ENCODE peak calls at places on chromosomes 5 and 9, in seven cellular contexts. One of them, this sample, is unnamed.

GRCh38 chr9:134325096-134325812 is 1.0 kb upstream of the RXRA start:
- DNase-seq in B cell: peak
- DNase-seq in heart left ventricle: peak
- DNase-seq in prostate gland: peak
- DNase-seq in BE2C: no peak
- DNase-seq in heart right ventricle: peak
- DNase-seq in coronary artery: peak
- DNase-seq in this sample: peak

GRCh38 chr9:26768196-26768595 is 124.4 kb downstream of the CAAP1 start:
- DNase-seq in B cell: no peak
- DNase-seq in heart left ventricle: no peak
- DNase-seq in prostate gland: no peak
- DNase-seq in BE2C: no peak
- DNase-seq in heart right ventricle: no peak
- DNase-seq in coronary artery: no peak
- DNase-seq in this sample: no peak

GRCh38 chr5:91562922-91563321 is 179.8 kb upstream of the ARRDC3 start:
- DNase-seq in B cell: no peak
- DNase-seq in heart left ventricle: no peak
- DNase-seq in prostate gland: no peak
- DNase-seq in BE2C: no peak
- DNase-seq in heart right ventricle: no peak
- DNase-seq in coronary artery: no peak
- DNase-seq in this sample: no peak

GRCh38 chr5:107402881-107403280 is 267.9 kb downstream of the EFNA5 start:
- DNase-seq in B cell: no peak
- DNase-seq in heart left ventricle: peak
- DNase-seq in prostate gland: no peak
- DNase-seq in BE2C: peak
- DNase-seq in heart right ventricle: no peak
- DNase-seq in coronary artery: no peak
- DNase-seq in this sample: no peak

GRCh38 chr5:177446184-177447065 is at the start of gene PRR7:
- DNase-seq in B cell: peak
- DNase-seq in heart left ventricle: peak
- DNase-seq in prostate gland: peak
- DNase-seq in BE2C: peak
- DNase-seq in heart right ventricle: peak
- DNase-seq in coronary artery: no peak
- DNase-seq in this sample: peak

GRCh38 chr5:73214921-73215490 is 42.0 kb downstream of the TMEM174 start:
- DNase-seq in B cell: no peak
- DNase-seq in heart left ventricle: no peak
- DNase-seq in prostate gland: no peak
- DNase-seq in BE2C: no peak
- DNase-seq in heart right ventricle: no peak
- DNase-seq in coronary artery: no peak
- DNase-seq in this sample: no peak

GRCh38 chr5:3886521-3887461 is 291.2 kb downstream of the IRX1 start:
- DNase-seq in B cell: no peak
- DNase-seq in heart left ventricle: no peak
- DNase-seq in prostate gland: no peak
- DNase-seq in BE2C: no peak
- DNase-seq in heart right ventricle: no peak
- DNase-seq in coronary artery: no peak
- DNase-seq in this sample: no peak

GRCh38 chr5:57960569-57960968 is 478.0 kb upstream of the ACTBL2 start:
- DNase-seq in B cell: no peak
- DNase-seq in heart left ventricle: no peak
- DNase-seq in prostate gland: no peak
- DNase-seq in BE2C: no peak
- DNase-seq in heart right ventricle: no peak
- DNase-seq in coronary artery: no peak
- DNase-seq in this sample: no peak

GRCh38 chr5:138339086-138339456 is 1.0 kb downstream of the FAM53C start:
- DNase-seq in B cell: no peak
- DNase-seq in heart left ventricle: no peak
- DNase-seq in prostate gland: peak
- DNase-seq in BE2C: no peak
- DNase-seq in heart right ventricle: no peak
- DNase-seq in coronary artery: no peak
- DNase-seq in this sample: no peak

GRCh38 chr5:55407059-55407684 is 99.4 kb downstream of the MTREX start:
- DNase-seq in B cell: peak
- DNase-seq in heart left ventricle: no peak
- DNase-seq in prostate gland: no peak
- DNase-seq in BE2C: peak
- DNase-seq in heart right ventricle: no peak
- DNase-seq in coronary artery: no peak
- DNase-seq in this sample: peak

GRCh38 chr9:6787793-6788174 is 30.0 kb downstream of the KDM4C start:
- DNase-seq in B cell: no peak
- DNase-seq in heart left ventricle: no peak
- DNase-seq in prostate gland: no peak
- DNase-seq in BE2C: no peak
- DNase-seq in heart right ventricle: no peak
- DNase-seq in coronary artery: no peak
- DNase-seq in this sample: no peak

GRCh38 chr5:174987443-174988012 is 263.1 kb downstream of the MSX2 start:
- DNase-seq in B cell: no peak
- DNase-seq in heart left ventricle: no peak
- DNase-seq in prostate gland: no peak
- DNase-seq in BE2C: no peak
- DNase-seq in heart right ventricle: no peak
- DNase-seq in coronary artery: no peak
- DNase-seq in this sample: no peak

GRCh38 chr9:98256632-98257218 is 1.3 kb upstream of the TBC1D2 start:
- DNase-seq in B cell: peak
- DNase-seq in heart left ventricle: no peak
- DNase-seq in prostate gland: no peak
- DNase-seq in BE2C: peak
- DNase-seq in heart right ventricle: no peak
- DNase-seq in coronary artery: no peak
- DNase-seq in this sample: no peak

GRCh38 chr9:98255578-98256296 is at the start of gene TBC1D2:
- DNase-seq in B cell: peak
- DNase-seq in heart left ventricle: peak
- DNase-seq in prostate gland: peak
- DNase-seq in BE2C: peak
- DNase-seq in heart right ventricle: peak
- DNase-seq in coronary artery: peak
- DNase-seq in this sample: peak

GRCh38 chr9:98253563-98253962 is 1.9 kb downstream of the TBC1D2 start:
- DNase-seq in B cell: no peak
- DNase-seq in heart left ventricle: no peak
- DNase-seq in prostate gland: no peak
- DNase-seq in BE2C: no peak
- DNase-seq in heart right ventricle: no peak
- DNase-seq in coronary artery: no peak
- DNase-seq in this sample: no peak

GRCh38 chr9:98254236-98255063 is 999 bp downstream of the TBC1D2 start:
- DNase-seq in B cell: no peak
- DNase-seq in heart left ventricle: no peak
- DNase-seq in prostate gland: no peak
- DNase-seq in BE2C: no peak
- DNase-seq in heart right ventricle: no peak
- DNase-seq in coronary artery: no peak
- DNase-seq in this sample: no peak

DNA sequence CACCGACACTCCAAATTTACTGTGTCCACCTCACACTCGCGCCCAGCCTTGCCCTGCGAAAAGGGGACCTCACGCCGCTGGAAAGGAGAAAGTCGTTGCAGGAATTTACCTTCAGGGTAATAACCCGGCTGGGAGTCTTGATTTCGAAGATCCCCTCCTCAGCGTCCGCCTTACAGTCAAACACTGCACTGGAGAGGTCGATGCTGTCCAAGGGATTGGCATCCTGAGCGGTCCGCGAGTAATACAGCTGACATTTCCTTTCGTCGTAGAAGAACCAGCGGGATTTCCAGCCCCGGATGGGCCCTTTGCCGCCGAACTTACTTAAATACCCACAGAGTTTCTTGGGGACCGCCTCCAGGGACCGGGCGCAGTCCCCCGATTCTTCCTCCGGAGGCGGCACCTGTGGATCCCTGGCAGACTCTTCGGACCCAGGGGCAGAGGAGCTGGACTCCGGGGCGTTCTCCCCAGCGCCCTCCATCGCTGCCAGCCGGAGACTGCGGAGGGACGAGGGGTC is 328 bp downstream of the TBC1D2 start:
- DNase-seq in B cell: no peak
- DNase-seq in heart left ventricle: no peak
- DNase-seq in prostate gland: no peak
- DNase-seq in BE2C: no peak
- DNase-seq in heart right ventricle: no peak
- DNase-seq in coronary artery: no peak
- DNase-seq in this sample: peak
- TF ChIP-seq CTCF in B cell: no peak
- TF ChIP-seq CTCF in heart left ventricle: no peak
- TF ChIP-seq CTCF in prostate gland: no peak
- TF ChIP-seq CTCF in BE2C: no peak
- TF ChIP-seq CTCF in heart right ventricle: no peak
- TF ChIP-seq CTCF in coronary artery: no peak
- TF ChIP-seq CTCF in this sample: no peak

GRCh38 chr9:108569624-108570023 is 286.2 kb downstream of the ACTL7B start:
- DNase-seq in B cell: no peak
- DNase-seq in heart left ventricle: no peak
- DNase-seq in prostate gland: no peak
- DNase-seq in BE2C: peak
- DNase-seq in heart right ventricle: no peak
- DNase-seq in coronary artery: no peak
- DNase-seq in this sample: peak

GRCh38 chr9:108562176-108562575 is 293.6 kb downstream of the ACTL7B start:
- DNase-seq in B cell: no peak
- DNase-seq in heart left ventricle: no peak
- DNase-seq in prostate gland: no peak
- DNase-seq in BE2C: no peak
- DNase-seq in heart right ventricle: no peak
- DNase-seq in coronary artery: no peak
- DNase-seq in this sample: no peak

GRCh38 chr9:108568093-108568492 is 287.7 kb downstream of the ACTL7B start:
- DNase-seq in B cell: no peak
- DNase-seq in heart left ventricle: no peak
- DNase-seq in prostate gland: peak
- DNase-seq in BE2C: no peak
- DNase-seq in heart right ventricle: no peak
- DNase-seq in coronary artery: no peak
- DNase-seq in this sample: no peak

GRCh38 chr9:108565651-108566378 is 290.0 kb downstream of the ACTL7B start:
- DNase-seq in B cell: peak
- DNase-seq in heart left ventricle: no peak
- DNase-seq in prostate gland: peak
- DNase-seq in BE2C: peak
- DNase-seq in heart right ventricle: no peak
- DNase-seq in coronary artery: no peak
- DNase-seq in this sample: peak

DNA sequence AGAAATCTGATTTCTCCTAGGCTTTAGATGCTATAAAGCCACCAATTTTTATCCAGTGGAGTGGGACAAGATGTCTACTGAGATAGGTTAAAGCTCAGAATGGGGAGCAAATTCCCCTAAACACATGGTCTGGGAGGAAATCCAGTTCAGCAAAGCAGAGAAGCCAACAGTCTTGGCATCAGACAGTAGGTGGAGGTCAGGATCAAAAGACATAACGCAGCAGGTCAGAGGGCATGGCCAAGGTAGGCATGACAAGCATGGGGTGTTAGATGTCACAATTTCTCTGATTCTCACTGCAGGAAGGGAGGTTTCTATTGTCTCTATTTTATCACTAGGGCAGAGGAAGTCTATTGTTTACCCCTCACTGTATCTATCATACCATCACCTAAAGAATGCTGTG is 288.2 kb downstream of the ACTL7B start:
- DNase-seq in B cell: no peak
- DNase-seq in heart left ventricle: no peak
- DNase-seq in prostate gland: no peak
- DNase-seq in BE2C: no peak
- DNase-seq in heart right ventricle: no peak
- DNase-seq in coronary artery: no peak
- DNase-seq in this sample: no peak
- TF ChIP-seq CTCF in B cell: no peak
- TF ChIP-seq CTCF in heart left ventricle: no peak
- TF ChIP-seq CTCF in prostate gland: no peak
- TF ChIP-seq CTCF in BE2C: no peak
- TF ChIP-seq CTCF in heart right ventricle: no peak
- TF ChIP-seq CTCF in coronary artery: no peak
- TF ChIP-seq CTCF in this sample: no peak

GRCh38 chr5:19605846-19606407 is 382.1 kb downstream of the CDH18 start:
- DNase-seq in B cell: no peak
- DNase-seq in heart left ventricle: no peak
- DNase-seq in prostate gland: no peak
- DNase-seq in BE2C: no peak
- DNase-seq in heart right ventricle: no peak
- DNase-seq in coronary artery: no peak
- DNase-seq in this sample: no peak

GRCh38 chr5:19608434-19608833 is 379.6 kb downstream of the CDH18 start:
- DNase-seq in B cell: no peak
- DNase-seq in heart left ventricle: no peak
- DNase-seq in prostate gland: no peak
- DNase-seq in BE2C: no peak
- DNase-seq in heart right ventricle: no peak
- DNase-seq in coronary artery: no peak
- DNase-seq in this sample: no peak
- TF ChIP-seq CTCF in B cell: no peak
- TF ChIP-seq CTCF in heart left ventricle: no peak
- TF ChIP-seq CTCF in prostate gland: peak
- TF ChIP-seq CTCF in BE2C: peak
- TF ChIP-seq CTCF in heart right ventricle: peak
- TF ChIP-seq CTCF in coronary artery: no peak
- TF ChIP-seq CTCF in this sample: no peak

GRCh38 chr9:70322096-70322495 is 63.3 kb downstream of the SMC5 start:
- DNase-seq in B cell: no peak
- DNase-seq in heart left ventricle: no peak
- DNase-seq in prostate gland: no peak
- DNase-seq in BE2C: no peak
- DNase-seq in heart right ventricle: no peak
- DNase-seq in coronary artery: no peak
- DNase-seq in this sample: no peak

GRCh38 chr9:70315389-70315788 is 56.6 kb downstream of the SMC5 start:
- DNase-seq in B cell: no peak
- DNase-seq in heart left ventricle: no peak
- DNase-seq in prostate gland: no peak
- DNase-seq in BE2C: no peak
- DNase-seq in heart right ventricle: no peak
- DNase-seq in coronary artery: no peak
- DNase-seq in this sample: peak

GRCh38 chr9:70318002-70318401 is 59.2 kb downstream of the SMC5 start:
- DNase-seq in B cell: no peak
- DNase-seq in heart left ventricle: no peak
- DNase-seq in prostate gland: no peak
- DNase-seq in BE2C: no peak
- DNase-seq in heart right ventricle: no peak
- DNase-seq in coronary artery: no peak
- DNase-seq in this sample: no peak
- TF ChIP-seq CTCF in B cell: no peak
- TF ChIP-seq CTCF in heart left ventricle: no peak
- TF ChIP-seq CTCF in prostate gland: no peak
- TF ChIP-seq CTCF in BE2C: peak
- TF ChIP-seq CTCF in heart right ventricle: no peak
- TF ChIP-seq CTCF in coronary artery: no peak
- TF ChIP-seq CTCF in this sample: no peak

This sample was measured in HFFc6.